ENCODE peak calls at places on chromosomes 2 and 18, in seven cellular contexts. R, S, F, C, T, U and D are unnamed samples.

GRCh38 chr2:70083344-70084156 is 3.7 kb upstream of the PCBP1 start:
- DNase-seq in S (peak; percentile 75), U (peak; percentile 44), F (no peak), R (no peak), T (peak; percentile 67), C (no peak), D (no peak)

GRCh38 chr2:42216712-42217111 is 47.6 kb downstream of the EML4 start:
- DNase-seq in S (peak; percentile 81), C (peak; percentile 32), R (no peak), U (no peak), F (no peak), T (peak; percentile 67), D (no peak)

GRCh38 chr2:170847716-170848115 is 31.0 kb downstream of the GAD1 start:
- DNase-seq in S (no peak), T (no peak), U (no peak), R (no peak), F (no peak), C (no peak), D (no peak)

GRCh38 chr2:191020742-191021381 is 6.9 kb upstream of the STAT1 start:
- DNase-seq in S (peak; percentile 93), F (peak; percentile 36), T (peak; percentile 67), C (peak; percentile 32), U (no peak), R (peak; percentile 20), D (peak; percentile 61)

GRCh38 chr2:149799296-149799695 is 211.7 kb upstream of the MMADHC start:
- DNase-seq in R (no peak), S (peak; percentile 69), C (peak; percentile 41), F (no peak), T (peak; percentile 35), U (no peak), D (no peak)

GRCh38 chr2:70793450-70793849 is 3.0 kb upstream of the FIGLA start:
- DNase-seq in U (no peak), S (no peak), R (no peak), F (no peak), T (no peak), C (no peak), D (no peak)

GRCh38 chr2:230225486-230225885 is at the start of gene SP140:
- DNase-seq in R (peak; percentile 18), F (no peak), C (no peak), U (no peak), S (no peak), T (no peak), D (peak; percentile 39)

GRCh38 chr2:101818531-101819451 is 121.3 kb downstream of the MAP4K4 start:
- DNase-seq in F (no peak), C (no peak), U (no peak), T (no peak), S (peak; percentile 61), R (no peak), D (no peak)

GRCh38 chr2:23491622-23492336 is 106.8 kb downstream of the KLHL29 start:
- DNase-seq in S (no peak), T (no peak), U (no peak), R (no peak), C (no peak), F (no peak), D (no peak)

GRCh38 chr2:54384301-54385035 is 71.7 kb upstream of the SPTBN1 start:
- DNase-seq in F (no peak), C (no peak), S (no peak), R (no peak), T (no peak), U (no peak), D (no peak)

DNA sequence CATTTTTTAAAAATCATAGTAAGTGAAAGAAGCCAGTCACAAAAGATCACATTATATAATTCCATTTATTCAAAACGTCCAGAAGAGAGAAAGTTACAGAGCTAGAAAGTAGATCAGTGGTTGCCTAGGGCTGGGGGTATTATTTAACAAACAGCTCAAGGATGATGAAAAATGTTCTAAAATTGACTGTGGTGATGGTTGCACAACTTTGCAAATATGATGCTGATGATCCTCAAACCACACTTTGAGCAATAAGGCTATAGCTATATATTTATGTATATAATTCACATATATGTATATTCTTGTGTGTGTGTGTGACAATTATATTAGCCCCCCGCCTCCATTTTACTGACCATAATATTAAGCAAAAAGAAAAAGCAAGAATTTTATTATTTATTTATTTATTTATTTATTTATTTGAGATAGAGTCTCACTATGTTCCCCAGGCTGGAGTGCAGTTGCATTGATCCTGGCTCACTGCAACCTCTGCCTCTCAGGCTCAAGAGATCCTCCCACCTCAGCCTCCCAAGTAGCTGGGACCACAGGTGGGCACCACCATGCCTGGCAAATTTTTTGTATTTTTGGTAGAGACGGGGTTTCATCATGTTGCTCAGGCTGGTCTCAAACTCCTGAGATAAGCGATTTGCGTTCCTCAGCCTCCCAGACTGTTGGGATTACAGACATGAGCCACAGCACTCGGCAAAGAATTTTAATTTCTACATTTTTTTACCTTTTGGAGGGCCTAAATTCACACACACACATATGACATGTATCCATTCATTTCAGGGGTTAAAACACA is 1.9 kb downstream of the WDR12 start:
- DNase-seq in T (no peak), F (no peak), S (peak; percentile 18), C (no peak), U (no peak), R (no peak), D (no peak)
- H3K4me3 ChIP-seq in T (peak overlapping the region; percentile 84), F (no peak overlapping the region), S (peak overlapping the region; percentile 92), C (peak overlapping the region; percentile 75), U (peak overlapping the region; percentile 69), R (no peak overlapping the region), D (no peak overlapping the region)

GRCh38 chr2:134194519-134194918 is 59.4 kb upstream of the MGAT5 start:
- DNase-seq in R (no peak), T (no peak), F (no peak), U (no peak), C (no peak), S (no peak), D (no peak)
- H3K4me1 ChIP-seq in R (peaks cover 71% of the 10 kb centered on the region), T (no peaks in the 10 kb centered on the region), F (peaks cover 11% of the 10 kb centered on the region), U (peaks cover 6% of the 10 kb centered on the region), C (no peaks in the 10 kb centered on the region), S (no peaks in the 10 kb centered on the region), D (peaks cover 7% of the 10 kb centered on the region)

GRCh38 chr2:130337735-130338325 is 4.9 kb upstream of the IMP4 start:
- DNase-seq in R (no peak), T (no peak), F (no peak), U (no peak), S (peak; percentile 75), C (no peak), D (no peak)

GRCh38 chr2:130335226-130335625 is 7.5 kb upstream of the IMP4 start:
- DNase-seq in C (no peak), U (no peak), F (no peak), T (no peak), R (no peak), S (no peak), D (no peak)

GRCh38 chr2:130334026-130334425 is 8.7 kb upstream of the IMP4 start:
- DNase-seq in F (no peak), C (no peak), T (no peak), R (no peak), U (no peak), S (no peak), D (no peak)

GRCh38 chr2:130336877-130337734 is 5.6 kb upstream of the IMP4 start:
- DNase-seq in C (peak; percentile 85), S (peak; percentile 68), T (peak; percentile 90), F (peak; percentile 70), U (peak; percentile 74), R (peak; percentile 79), D (peak; percentile 72)

DNA sequence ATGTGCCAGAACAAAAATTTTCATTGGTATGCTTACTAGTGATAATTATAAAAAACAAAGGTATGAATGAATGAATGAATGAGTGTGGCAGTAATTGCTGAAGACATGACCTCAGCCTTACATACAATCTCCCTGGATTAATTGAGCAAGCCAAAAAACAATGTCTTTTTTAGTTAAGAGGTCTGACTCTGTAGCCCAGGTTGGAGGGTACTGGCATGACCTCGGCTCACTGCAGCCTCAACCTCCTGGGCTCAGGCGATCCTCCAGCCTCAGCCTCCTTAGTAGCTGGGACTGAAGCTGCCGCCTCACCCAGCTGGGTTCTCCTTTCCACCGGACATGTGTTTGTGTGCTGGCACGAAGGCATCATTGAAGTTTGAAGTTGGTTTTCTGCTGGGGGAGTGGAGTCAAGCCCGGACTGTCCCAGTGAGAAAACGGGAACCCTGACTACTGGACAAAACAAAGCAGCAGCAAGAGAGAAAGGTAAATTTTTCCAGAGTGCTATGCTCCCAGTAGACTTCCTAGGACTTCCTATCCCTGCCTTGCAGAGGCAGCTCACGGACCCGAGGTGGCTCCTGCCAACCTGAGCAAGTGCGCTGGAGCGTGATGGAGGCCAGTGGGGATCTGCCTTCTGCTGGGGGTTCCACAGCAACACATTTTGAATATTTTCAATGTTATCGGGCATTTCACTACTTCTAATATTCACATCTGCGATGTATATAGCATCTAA is 6.4 kb upstream of the IMP4 start:
- DNase-seq in R (no peak), F (no peak), C (no peak), T (peak; percentile 19), S (no peak), U (no peak), D (no peak)
- H3K4me3 ChIP-seq in R (no peak overlapping the region), F (no peak overlapping the region), C (peak overlapping the region; percentile 39), T (peak overlapping the region; percentile 46), S (no peak overlapping the region), U (peak overlapping the region; percentile 19), D (no peak overlapping the region)

GRCh38 chr2:241040081-241040803 is 41.8 kb downstream of the SNED1 start:
- DNase-seq in F (no peak), C (no peak), S (no peak), U (no peak), T (no peak), R (no peak), D (no peak)

GRCh38 chr2:241038374-241039180 is 40.2 kb downstream of the SNED1 start:
- DNase-seq in R (no peak), U (no peak), F (no peak), S (no peak), C (no peak), T (no peak), D (peak; percentile 26)

GRCh38 chr2:241039416-241039815 is 41.0 kb downstream of the SNED1 start:
- DNase-seq in C (no peak), T (no peak), F (no peak), R (no peak), U (no peak), S (no peak), D (no peak)

GRCh38 chr2:241041557-241042158 is 43.2 kb downstream of the SNED1 start:
- DNase-seq in F (no peak), S (no peak), T (no peak), R (no peak), U (no peak), C (no peak), D (no peak)

GRCh38 chr2:241040811-241041334 is 42.5 kb downstream of the SNED1 start:
- DNase-seq in C (no peak), F (no peak), T (no peak), R (no peak), S (no peak), U (no peak), D (no peak)
- H3K4me1 ChIP-seq in C (no peaks in the 10 kb centered on the region), F (no peaks in the 10 kb centered on the region), T (no peaks in the 10 kb centered on the region), R (peaks cover 10% of the 10 kb centered on the region), S (no peaks in the 10 kb centered on the region), U (peaks cover 17% of the 10 kb centered on the region), D (peaks cover 11% of the 10 kb centered on the region)

DNA sequence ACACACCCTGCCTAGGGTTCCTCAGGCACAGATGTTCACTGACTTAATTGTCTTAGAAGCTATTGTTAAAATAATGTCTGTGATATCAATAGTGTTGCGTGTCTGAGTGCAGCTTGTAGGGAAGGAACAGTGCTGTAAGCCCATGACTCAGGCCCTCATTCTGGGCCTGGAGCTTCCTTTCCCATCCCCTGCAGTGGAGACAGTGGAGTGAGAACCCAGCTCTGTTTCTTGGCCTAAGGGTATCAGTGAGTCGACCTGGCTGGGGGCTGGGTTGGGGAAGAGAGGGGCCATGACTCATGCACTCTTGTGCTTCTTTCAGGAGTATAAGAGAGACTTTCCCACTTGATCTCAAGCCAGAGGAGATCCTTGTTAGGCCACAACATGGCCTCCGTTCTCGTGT is 106.8 kb downstream of the HRH4 start:
- DNase-seq in C (no peak), F (no peak), U (no peak), T (no peak), S (peak; percentile 51), R (no peak), D (peak; percentile 19)
- H3K4me3 ChIP-seq in C (no peak overlapping the region), F (no peak overlapping the region), U (no peak overlapping the region), T (no peak overlapping the region), S (no peak overlapping the region), R (no peak overlapping the region), D (no peak overlapping the region)